ENCODE peak calls at places on chromosomes 3 and 15, in eight cellular contexts. J is AG09309, T is lower lobe of right lung, Z is heart left ventricle, F is astrocyte of the cerebellum, S is adipocyte, I is IMR-90, X is endodermal cell. R is an unnamed sample.

GRCh38 chr3:154122096-154122911 is 1.1 kb downstream of the ARHGEF26 start:
- DNase-seq in S (no peak), F (no peak), Z (peak), J (no peak), T (peak), X (peak), I (no peak), R (no peak)

GRCh38 chr15:70100495-70101331 is 3.0 kb upstream of the TLE3 start:
- DNase-seq in T (peak), I (peak), S (peak), F (no peak), J (no peak), Z (peak), X (peak), R (peak)

GRCh38 chr3:60809857-60810256 is 441.4 kb downstream of the FHIT start:
- DNase-seq in I (no peak), F (no peak), T (no peak), S (peak), X (no peak), Z (no peak), J (peak), R (no peak)

GRCh38 chr3:39540162-39540921 is 72.9 kb downstream of the MOBP start:
- DNase-seq in T (no peak), X (no peak), Z (no peak), F (no peak), J (no peak), S (no peak), I (no peak), R (no peak)

GRCh38 chr3:184234224-184234623 is 4.8 kb downstream of the VWA5B2 start:
- DNase-seq in J (peak), S (peak), T (peak), Z (peak), F (peak), I (peak), X (no peak), R (no peak)

GRCh38 chr15:49282366-49282765 is 112.3 kb downstream of the GALK2 start:
- DNase-seq in X (no peak), J (peak), I (peak), S (peak), T (no peak), F (peak), Z (no peak), R (no peak)

GRCh38 chr3:114115151-114115550 is 58.6 kb downstream of the QTRT2 start:
- DNase-seq in Z (no peak), X (no peak), S (no peak), F (no peak), J (no peak), I (no peak), T (no peak), R (no peak)

GRCh38 chr3:15726043-15726442 is 71.7 kb downstream of the ANKRD28 start:
- DNase-seq in F (no peak), X (no peak), J (no peak), Z (no peak), I (peak), T (no peak), S (peak), R (no peak)

GRCh38 chr15:37783290-37783689 is 151.2 kb upstream of the TMCO5A start:
- DNase-seq in X (no peak), Z (no peak), I (no peak), J (no peak), S (no peak), T (no peak), F (no peak), R (no peak)

GRCh38 chr3:73046195-73046594 is 15.3 kb upstream of the EBLN2 start:
- DNase-seq in F (no peak), S (no peak), J (no peak), Z (no peak), I (no peak), T (no peak), X (no peak), R (no peak)

GRCh38 chr15:92907880-92908279 is 7.8 kb downstream of the CHD2 start:
- DNase-seq in Z (no peak), I (peak), F (no peak), S (peak), X (no peak), T (no peak), J (peak), R (no peak)

GRCh38 chr15:40511093-40511471 is 40.3 kb downstream of the CHST14 start:
- DNase-seq in I (no peak), Z (no peak), J (no peak), S (no peak), F (no peak), X (no peak), T (no peak), R (peak)

GRCh38 chr3:188939799-188940198 is 232.0 kb upstream of the TPRG1 start:
- DNase-seq in T (no peak), S (no peak), I (no peak), X (no peak), J (no peak), F (no peak), Z (no peak), R (no peak)

GRCh38 chr15:67116742-67117141 is 51.3 kb downstream of the SMAD3 start:
- DNase-seq in I (peak), Z (no peak), S (no peak), F (no peak), J (no peak), T (no peak), X (no peak), R (no peak)

GRCh38 chr3:117656391-117656790 is 946.8 kb downstream of the TUSC7 start:
- DNase-seq in I (no peak), F (no peak), Z (no peak), T (no peak), X (no peak), S (peak), J (no peak), R (no peak)

GRCh38 chr3:144314946-144315345 is 343.3 kb downstream of the DIPK2A start:
- DNase-seq in J (no peak), X (no peak), S (no peak), T (no peak), Z (no peak), I (no peak), F (no peak), R (no peak)

GRCh38 chr15:56042982-56043980 is 49.9 kb upstream of the NEDD4 start:
- DNase-seq in S (no peak), Z (no peak), X (no peak), F (no peak), J (no peak), T (no peak), I (no peak), R (no peak)

GRCh38 chr3:69791111-69791510 is 51.8 kb downstream of the MITF start:
- DNase-seq in J (peak), I (peak), Z (peak), S (peak), X (no peak), F (peak), T (peak), R (no peak)

GRCh38 chr3:72271923-72272322 is 487.0 kb upstream of the PROK2 start:
- DNase-seq in X (no peak), F (no peak), J (no peak), S (no peak), Z (no peak), I (no peak), T (no peak), R (no peak)

GRCh38 chr3:78165876-78166275 is 1126.0 kb downstream of the ROBO2 start:
- DNase-seq in Z (no peak), F (no peak), X (no peak), S (peak), J (no peak), I (no peak), T (no peak), R (no peak)

DNA sequence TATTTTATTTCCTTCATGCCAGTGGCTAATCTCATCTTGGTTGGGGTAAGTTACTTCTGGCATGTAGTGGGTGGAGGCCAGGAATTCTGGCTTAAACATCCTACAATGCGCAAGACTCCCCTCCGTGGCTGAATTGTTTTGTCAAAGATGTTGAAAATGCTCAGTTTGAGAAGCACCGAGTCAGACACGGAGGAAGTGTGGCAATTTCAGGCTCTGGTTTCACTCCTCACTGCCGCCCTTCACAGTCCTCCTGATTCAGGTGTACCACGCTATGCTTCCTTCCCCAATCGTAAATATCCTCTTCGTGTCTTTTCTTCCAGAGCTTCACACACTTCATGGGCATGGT is 150.7 kb downstream of the OPA1 start:
- DNase-seq in F (no peak), S (no peak), Z (no peak), X (peak), T (no peak), I (no peak), J (no peak), R (no peak)
- H3K4me3 ChIP-seq in F (no peak), S (no peak), Z (no peak), X (no peak), T (no peak), I (no peak), J (no peak), R (no peak)

DNA sequence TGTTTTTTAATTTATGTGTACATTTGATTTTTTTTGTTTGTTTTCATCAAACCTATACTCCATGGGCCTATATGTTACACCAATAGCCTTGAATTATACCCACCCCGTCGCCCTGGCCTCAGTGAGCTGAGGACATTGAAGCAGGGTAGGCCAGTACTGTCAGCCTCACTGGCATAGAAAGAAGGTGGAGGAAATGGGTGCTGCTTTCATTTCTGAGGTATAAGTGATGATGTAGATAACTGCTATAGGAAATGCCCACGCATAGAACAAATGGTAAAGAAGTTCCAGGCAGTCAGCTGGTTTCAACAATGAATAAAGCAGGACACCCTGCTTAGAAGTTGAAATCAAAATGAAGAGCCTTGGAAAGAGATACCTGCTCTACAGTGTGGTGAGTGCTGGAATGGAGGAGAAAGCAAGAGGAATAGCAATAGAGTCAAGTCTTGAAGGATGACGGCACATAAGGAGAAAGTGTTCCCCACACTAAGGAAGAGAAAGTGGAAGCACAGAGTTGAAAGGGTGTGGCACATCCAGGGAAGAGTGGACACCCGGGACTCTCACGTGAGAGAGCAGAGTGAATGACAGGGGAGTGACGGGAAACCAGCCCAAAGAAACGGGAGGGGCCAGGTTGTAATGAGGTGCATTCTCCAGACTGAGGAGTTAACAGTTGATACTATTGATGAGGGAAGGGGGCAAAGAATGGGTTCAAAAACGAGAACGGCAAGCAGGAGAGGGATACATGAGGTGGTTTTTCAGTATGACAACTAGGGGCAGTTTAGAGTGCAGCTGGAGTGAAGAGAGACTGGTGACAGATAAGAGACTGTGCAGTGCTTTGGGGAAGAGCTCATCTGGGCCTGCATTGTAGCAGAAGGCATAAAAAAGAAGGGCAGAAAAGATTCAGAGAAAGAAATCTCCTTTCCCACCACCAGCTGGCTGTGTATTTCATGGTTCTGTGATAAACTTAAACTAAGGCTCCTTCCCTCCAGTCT is 70.5 kb downstream of the KLHL25 start:
- DNase-seq in Z (no peak), I (no peak), T (no peak), J (no peak), F (no peak), X (no peak), S (no peak), R (no peak)
- H3K4me3 ChIP-seq in Z (peak), I (no peak), T (no peak), J (no peak), F (no peak), X (no peak), S (peak), R (no peak)

GRCh38 chr3:59027607-59028006 is 22.2 kb downstream of the CFAP20DC start:
- DNase-seq in T (no peak), F (no peak), Z (no peak), X (no peak), S (no peak), J (no peak), I (no peak), R (no peak)
- H3K4me3 ChIP-seq in T (no peak), F (no peak), Z (no peak), X (no peak), S (no peak), J (no peak), I (no peak), R (no peak)

GRCh38 chr3:42864321-42864950 is 11.2 kb downstream of the CYP8B1 start:
- DNase-seq in F (no peak), J (no peak), X (peak), I (no peak), Z (no peak), T (no peak), S (no peak), R (no peak)
- H3K4me3 ChIP-seq in F (no peak), J (no peak), X (no peak), I (no peak), Z (no peak), T (no peak), S (no peak), R (no peak)

GRCh38 chr3:71109977-71110285 is 473.6 kb downstream of the FOXP1 start:
- DNase-seq in J (no peak), I (no peak), F (no peak), S (no peak), Z (no peak), X (no peak), T (no peak), R (no peak)
- H3K4me3 ChIP-seq in J (no peak), I (no peak), F (no peak), S (no peak), Z (no peak), X (no peak), T (no peak), R (no peak)

GRCh38 chr15:52789008-52789600 is 1.0 kb downstream of the ONECUT1 start:
- DNase-seq in S (no peak), I (no peak), F (no peak), X (peak), J (no peak), Z (no peak), T (no peak), R (no peak)

GRCh38 chr15:52790941-52791751 is 1.0 kb upstream of the ONECUT1 start:
- DNase-seq in Z (no peak), S (no peak), F (no peak), I (peak), T (peak), X (peak), J (no peak), R (peak)

GRCh38 chr15:52789601-52790165 is 453 bp downstream of the ONECUT1 start:
- DNase-seq in F (no peak), I (peak), Z (no peak), J (no peak), S (peak), T (peak), X (peak), R (no peak)

GRCh38 chr15:52791776-52792175 is 1.6 kb upstream of the ONECUT1 start:
- DNase-seq in Z (no peak), S (no peak), T (no peak), J (no peak), F (no peak), X (peak), I (no peak), R (no peak)

GRCh38 chr15:52790166-52790708 is at the start of gene ONECUT1:
- DNase-seq in F (no peak), S (peak), Z (no peak), I (peak), T (peak), J (no peak), X (peak), R (no peak)
- H3K4me3 ChIP-seq in F (peak), S (peak), Z (peak), I (peak), T (peak), J (peak), X (peak), R (peak)

GRCh38 chr3:62208385-62208784 is 165.0 kb downstream of the FEZF2 start:
- DNase-seq in S (no peak), Z (no peak), J (no peak), I (no peak), F (no peak), T (no peak), X (no peak), R (no peak)
- H3K4me3 ChIP-seq in S (no peak), Z (no peak), J (no peak), I (no peak), F (no peak), T (no peak), X (no peak), R (no peak)

DNA sequence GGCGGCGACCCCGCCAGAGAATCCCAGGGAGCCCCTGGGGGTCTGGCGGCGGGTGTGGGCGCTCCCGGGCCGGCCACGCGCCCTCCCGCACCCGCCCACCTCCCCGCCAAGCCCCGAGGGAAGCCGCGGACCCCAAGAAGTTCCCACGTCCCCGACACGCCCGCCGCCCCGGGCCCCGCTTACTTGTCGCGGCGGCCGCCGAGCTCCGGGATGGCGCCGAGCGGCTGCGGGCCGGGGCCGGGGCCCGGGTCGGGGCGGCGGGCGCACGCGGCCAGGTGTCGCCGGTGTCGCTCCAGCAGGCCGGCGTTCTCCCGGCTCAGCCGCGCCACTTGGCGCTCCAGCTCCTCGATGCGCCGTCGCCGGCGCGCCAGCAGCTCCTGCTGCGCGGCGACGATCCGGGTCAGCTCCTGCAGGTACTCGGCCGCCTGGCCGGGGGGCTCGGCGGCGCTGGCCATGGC is 137.6 kb downstream of the NUP210 start:
- DNase-seq in Z (no peak), T (peak), S (no peak), J (no peak), I (no peak), F (no peak), X (peak), R (no peak)
- H3K4me3 ChIP-seq in Z (peak), T (peak), S (peak), J (no peak), I (no peak), F (no peak), X (peak), R (peak)

GRCh38 chr3:143134446-143134845 is 14.9 kb downstream of the CHST2 start:
- DNase-seq in F (peak), I (no peak), J (no peak), X (no peak), T (no peak), S (no peak), Z (no peak), R (no peak)
- H3K4me3 ChIP-seq in F (no peak), I (no peak), J (no peak), X (no peak), T (no peak), S (no peak), Z (no peak), R (no peak)

R was measured in Peyer's patch.